ENCODE peak calls at places on chromosomes 11 and 22, in six cellular contexts. C is ovary, I is cardiac muscle cell, N is MM.1S, U is GM23338, H is Peyer's patch. G is an unnamed sample. For H3K36me3, the result is how much of the 10 kb centered on the place peaks cover.

GRCh38 chr11:72871089-72871488 is 56.9 kb downstream of the ATG16L2 start:
- DNase-seq in C (no peak), I (peak), N (no peak), U (no peak), H (no peak), G (no peak)

GRCh38 chr11:14578551-14578956 is 58.4 kb upstream of the PSMA1 start:
- DNase-seq in C (no peak), I (peak), N (peak), U (no peak), H (peak), G (peak)

GRCh38 chr11:105878510-105878909 is 143.5 kb downstream of the MSANTD4 start:
- DNase-seq in C (no peak), I (no peak), N (no peak), U (no peak), H (no peak), G (no peak)

GRCh38 chr22:33044059-33044458 is 14.1 kb downstream of the SYN3 start:
- DNase-seq in C (no peak), I (no peak), N (no peak), U (no peak), H (no peak), G (no peak)

GRCh38 chr11:904380-904779 is 6.2 kb downstream of the CHID1 start:
- DNase-seq in C (no peak), I (no peak), N (no peak), U (no peak), H (no peak), G (no peak)

GRCh38 chr11:10602945-10603344 is 34.5 kb upstream of the LYVE1 start:
- DNase-seq in C (no peak), I (no peak), N (no peak), U (no peak), H (no peak), G (no peak)

GRCh38 chr11:116535954-116536353 is 236.8 kb downstream of the BUD13 start:
- DNase-seq in C (no peak), I (no peak), N (no peak), U (peak), H (peak), G (no peak)

GRCh38 chr11:10181811-10182210 is 112.2 kb downstream of the SBF2 start:
- DNase-seq in C (no peak), I (peak), N (peak), U (peak), H (no peak), G (no peak)

GRCh38 chr11:67698247-67698646 is 23.8 kb upstream of the ALDH3B2 start:
- DNase-seq in C (no peak), I (no peak), N (peak), U (peak), H (no peak), G (peak)

GRCh38 chr11:8717876-8718753 is 35.5 kb downstream of the RPL27A start:
- DNase-seq in C (peak), I (peak), N (no peak), U (no peak), H (no peak), G (peak)

GRCh38 chr11:13448876-13449275 is 14.1 kb downstream of the BTBD10 start:
- DNase-seq in C (no peak), I (peak), N (no peak), U (no peak), H (no peak), G (no peak)

GRCh38 chr11:9002920-9003572 is 755 bp downstream of the NRIP3 start:
- DNase-seq in C (no peak), I (no peak), N (no peak), U (peak), H (no peak), G (peak)

GRCh38 chr11:118415739-118416068 is 14.3 kb downstream of the ATP5MG start:
- DNase-seq in C (peak), I (peak), N (no peak), U (peak), H (peak), G (peak)

GRCh38 chr22:47437636-47438035 is 675.2 kb downstream of the TBC1D22A start:
- DNase-seq in C (no peak), I (no peak), N (no peak), U (no peak), H (no peak), G (no peak)

GRCh38 chr22:47619631-47620030 is 857.2 kb downstream of the TBC1D22A start:
- DNase-seq in C (no peak), I (no peak), N (no peak), U (no peak), H (peak), G (no peak)

GRCh38 chr22:44615146-44615545 is 86.9 kb upstream of the PRR5 start:
- DNase-seq in C (no peak), I (no peak), N (no peak), U (no peak), H (no peak), G (no peak)

GRCh38 chr22:37907036-37907954 is 1.2 kb downstream of the MICALL1 start:
- DNase-seq in C (no peak), I (peak), N (no peak), U (peak), H (no peak), G (no peak)

GRCh38 chr11:1921576-1922141 is 2.2 kb downstream of the TNNT3 start:
- DNase-seq in C (no peak), I (peak), N (no peak), U (no peak), H (no peak), G (peak)

GRCh38 chr11:111879637-111879960 is 258 bp downstream of the CFAP68 start:
- DNase-seq in C (no peak), I (no peak), N (no peak), U (no peak), H (no peak), G (no peak)

GRCh38 chr22:17098379-17098819 is 13.6 kb downstream of the IL17RA start:
- DNase-seq in C (no peak), I (peak), N (no peak), U (no peak), H (no peak), G (no peak)

GRCh38 chr11:7376386-7376785 is 108.9 kb upstream of the OLFML1 start:
- DNase-seq in C (no peak), I (no peak), N (no peak), U (no peak), H (no peak), G (no peak)

GRCh38 chr22:48091060-48091650 is 1328.7 kb downstream of the TBC1D22A start:
- DNase-seq in C (no peak), I (no peak), N (no peak), U (no peak), H (peak), G (no peak)

GRCh38 chr22:49554296-49554625 is 273.4 kb downstream of the BRD1 start:
- DNase-seq in C (no peak), I (no peak), N (no peak), U (no peak), H (no peak), G (no peak)

DNA sequence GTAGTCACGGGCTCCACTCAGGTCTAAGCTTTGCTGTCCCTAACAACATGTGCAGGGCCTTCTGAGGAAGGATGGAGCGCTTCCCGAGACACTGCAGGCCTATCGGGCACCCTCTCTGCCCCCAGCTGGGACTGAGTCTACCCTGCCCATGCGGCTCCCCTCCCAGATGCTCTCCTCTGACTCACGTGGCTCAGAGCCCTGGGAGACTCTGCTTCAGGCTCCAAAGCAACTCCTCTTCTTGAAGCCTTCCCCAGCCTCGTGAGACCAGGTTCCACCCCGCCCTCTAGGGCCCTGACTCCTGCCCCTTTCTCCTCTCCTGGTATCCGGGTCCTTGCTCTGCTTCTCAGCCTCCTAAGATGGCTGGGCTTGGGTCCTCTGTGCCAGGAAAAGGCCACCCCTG is 28.4 kb upstream of the ARFGAP3 start:
- DNase-seq in C (no peak), I (no peak), N (no peak), U (no peak), H (no peak), G (no peak)
- H3K36me3 ChIP-seq in C (under half), I (under half), N (under half), U (under half), H (half or more), G (under half)

GRCh38 chr22:42947211-42947990 is 67.5 kb downstream of the PACSIN2 start:
- DNase-seq in C (no peak), I (no peak), N (no peak), U (no peak), H (peak), G (peak)
- H3K27ac ChIP-seq in C (no peak), I (peak), N (no peak), U (no peak), H (no peak), G (peak)

GRCh38 chr22:19488285-19488684 is 8.6 kb downstream of the CDC45 start:
- DNase-seq in C (no peak), I (no peak), N (no peak), U (no peak), H (no peak), G (no peak)

GRCh38 chr22:19492504-19493174 is 12.9 kb downstream of the CDC45 start:
- DNase-seq in C (no peak), I (no peak), N (no peak), U (no peak), H (no peak), G (no peak)

GRCh38 chr22:19494001-19494560 is 14.4 kb downstream of the CDC45 start:
- DNase-seq in C (no peak), I (no peak), N (no peak), U (no peak), H (no peak), G (no peak)

GRCh38 chr22:19488884-19489843 is 9.4 kb downstream of the CDC45 start:
- DNase-seq in C (no peak), I (peak), N (no peak), U (no peak), H (no peak), G (no peak)

GRCh38 chr22:19490628-19491230 is 11.0 kb downstream of the CDC45 start:
- DNase-seq in C (no peak), I (no peak), N (no peak), U (no peak), H (no peak), G (no peak)
- H3K36me3 ChIP-seq in C (under half), I (under half), N (under half), U (under half), H (under half), G (half or more)

GRCh38 chr11:57478971-57479663 is 18.8 kb downstream of the RTN4RL2 start:
- DNase-seq in C (no peak), I (no peak), N (no peak), U (no peak), H (no peak), G (no peak)
- H3K27ac ChIP-seq in C (no peak), I (no peak), N (no peak), U (no peak), H (no peak), G (no peak)

DNA sequence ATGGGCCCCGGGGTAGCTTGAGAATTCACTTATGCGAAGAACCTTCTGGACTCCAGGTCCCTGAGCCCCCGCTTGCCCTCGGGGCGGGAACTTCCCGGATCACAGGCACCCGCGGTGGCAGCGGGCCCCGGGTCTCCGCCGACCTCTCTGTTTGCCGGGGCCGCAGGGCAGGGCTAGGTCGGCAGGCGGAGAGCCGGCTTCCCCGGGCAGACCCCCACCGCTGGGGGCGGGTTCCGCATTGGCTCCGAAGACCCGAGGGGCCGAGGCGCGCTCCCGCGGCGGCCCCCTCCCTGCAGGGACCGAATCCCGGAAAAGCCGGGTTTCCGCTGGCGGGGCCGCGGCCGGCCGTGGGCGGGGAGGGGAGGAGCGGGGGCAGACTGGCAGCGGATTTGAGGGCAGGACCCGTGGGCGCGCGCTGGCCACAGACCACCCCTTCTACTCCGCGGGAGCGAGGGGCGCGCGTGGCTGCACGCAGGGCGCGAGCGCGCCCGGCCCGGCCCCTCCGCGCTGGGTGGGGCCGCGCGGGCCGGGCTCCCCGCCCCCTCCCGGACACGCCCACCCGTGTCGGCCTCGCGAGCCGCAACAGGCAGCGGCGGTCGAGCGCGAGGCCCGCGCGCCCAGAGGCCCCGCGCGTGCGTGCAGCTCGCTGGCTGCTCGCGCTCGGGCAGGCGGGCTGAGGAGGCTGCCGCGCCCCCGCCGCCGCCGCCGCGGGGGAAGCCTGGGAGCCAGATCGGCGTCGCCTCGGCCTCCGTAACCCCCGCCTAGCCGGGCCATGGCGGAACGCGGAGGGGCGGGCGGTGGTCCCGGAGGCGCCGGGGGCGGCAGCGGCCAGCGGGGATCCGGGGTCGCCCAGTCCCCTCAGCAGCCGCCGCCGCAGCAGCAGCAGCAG is at the start of gene PACS1:
- DNase-seq in C (peak), I (peak), N (peak), U (peak), H (peak), G (peak)
- H3K36me3 ChIP-seq in C (under half), I (under half), N (under half), U (under half), H (under half), G (under half)

GRCh38 chr11:86510097-86510496 is 135.4 kb downstream of the CCDC81 start:
- DNase-seq in C (no peak), I (no peak), N (no peak), U (no peak), H (no peak), G (no peak)

GRCh38 chr11:86510674-86511073 is 136.0 kb downstream of the CCDC81 start:
- DNase-seq in C (no peak), I (no peak), N (no peak), U (no peak), H (no peak), G (no peak)

GRCh38 chr11:86509579-86509978 is 134.9 kb downstream of the CCDC81 start:
- DNase-seq in C (no peak), I (peak), N (no peak), U (no peak), H (no peak), G (no peak)

GRCh38 chr11:86513138-86513537 is 138.5 kb downstream of the CCDC81 start:
- DNase-seq in C (no peak), I (no peak), N (no peak), U (no peak), H (no peak), G (no peak)

DNA sequence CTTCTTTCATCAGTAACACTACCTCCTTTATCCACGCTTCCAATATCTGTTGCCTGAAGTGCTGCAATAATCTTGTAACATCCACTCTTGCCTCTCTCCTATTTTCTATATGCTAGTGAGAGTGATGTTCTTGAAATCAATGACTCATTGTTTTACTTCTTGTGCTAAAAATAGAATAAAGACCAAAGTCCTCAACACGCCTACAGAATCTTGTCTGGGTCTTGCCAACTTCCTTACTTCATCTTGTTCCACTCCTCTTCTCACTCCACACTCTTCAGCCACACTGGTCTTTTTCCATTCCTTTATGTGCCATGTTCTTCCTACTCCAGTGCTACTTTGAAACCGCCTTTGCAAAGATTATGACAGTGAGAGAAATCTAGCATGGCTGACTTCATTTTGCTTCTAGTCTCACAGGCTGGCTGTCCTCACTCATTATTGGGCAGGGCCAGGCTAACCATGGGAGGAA is 136.4 kb downstream of the CCDC81 start:
- DNase-seq in C (no peak), I (peak), N (no peak), U (no peak), H (no peak), G (no peak)
- H3K27ac ChIP-seq in C (no peak), I (peak), N (no peak), U (no peak), H (no peak), G (no peak)

DNA sequence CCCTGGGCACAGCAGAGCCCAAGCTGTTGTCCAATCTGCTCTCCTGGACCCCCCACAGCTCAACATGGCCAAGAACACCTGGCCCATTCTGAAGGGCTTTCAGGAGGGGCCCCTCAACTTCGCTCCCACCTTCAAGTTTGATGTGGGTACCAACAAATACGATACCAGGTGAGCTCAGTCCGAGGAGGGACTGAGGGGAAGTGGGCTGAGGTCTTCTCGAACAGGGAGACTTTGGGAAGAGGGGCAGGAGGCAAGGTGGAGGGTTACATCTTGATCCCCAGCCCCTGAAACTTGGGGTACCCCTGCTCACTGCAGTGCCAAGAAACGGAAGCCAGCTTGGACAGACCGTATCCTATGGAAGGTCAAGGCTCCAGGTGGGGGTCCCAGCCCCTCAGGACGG is 5.4 kb downstream of the INPP5J start:
- DNase-seq in C (no peak), I (no peak), N (no peak), U (no peak), H (no peak), G (no peak)
- H3K36me3 ChIP-seq in C (under half), I (under half), N (under half), U (under half), H (under half), G (under half)

G was measured in SJCRH30.